ENCODE peak calls at places on chromosomes 7 and 10, in five cellular contexts. Q is H1; I is activated T-helper 1 cell treated with anti-CD3 and anti-CD28 coated beads, Interleukin-12 subunit alpha, Interleukin-12 subunit beta, Interleukin-2, Interleukin-4 antibody, amounts not matched to agents 30 ng/mL and 10 ng/mL and 1 ng/mL, durations not matched to agents 14 hours and 24 hours and 36 hours; G is posterior vena cava; X is cardiac septum. N is an unnamed sample.

GRCh38 chr7:116653204-116653603 is 18.8 kb upstream of the MET start:
- DNase-seq in Q (no peak), I (no peak), G (no peak), X (no peak), N (no peak)

GRCh38 chr7:1535695-1536094 is 5.2 kb downstream of the MAFK start:
- DNase-seq in G (peak), I (no peak), Q (no peak), X (no peak), N (peak)

GRCh38 chr7:47253650-47254080 is 328.2 kb downstream of the TNS3 start:
- DNase-seq in Q (no peak), I (no peak), G (no peak), X (no peak), N (no peak)

GRCh38 chr10:76117949-76118348 is 686.5 kb downstream of the LRMDA start:
- DNase-seq in X (no peak), I (no peak), G (no peak), Q (no peak), N (no peak)

GRCh38 chr7:105643384-105643783 is 62.1 kb upstream of the EFCAB10 start:
- DNase-seq in I (no peak), X (no peak), G (peak), Q (no peak), N (no peak)

GRCh38 chr10:73032536-73032935 is 64.1 kb downstream of the P4HA1 start:
- DNase-seq in G (no peak), Q (no peak), X (no peak), I (no peak), N (no peak)

GRCh38 chr10:9825491-9826018 is 1192.1 kb upstream of the CELF2 start:
- DNase-seq in G (no peak), I (no peak), X (no peak), Q (no peak), N (no peak)

GRCh38 chr7:79528421-79528820 is 75.0 kb upstream of the MAGI2 start:
- DNase-seq in G (no peak), I (no peak), X (no peak), Q (no peak), N (no peak)

GRCh38 chr7:23604296-23604640 is 7.1 kb downstream of the CCDC126 start:
- DNase-seq in Q (no peak), X (no peak), G (no peak), I (no peak), N (no peak)

GRCh38 chr7:6614941-6615737 is at the start of gene ZNF853:
- DNase-seq in I (no peak), X (no peak), Q (no peak), G (no peak), N (no peak)

GRCh38 chr10:107487284-107487683 is 322.8 kb upstream of the SORCS1 start:
- DNase-seq in I (no peak), X (no peak), Q (no peak), G (no peak), N (no peak)

GRCh38 chr10:42929993-42930392 is 146.9 kb upstream of the RET start:
- DNase-seq in X (no peak), G (no peak), I (no peak), Q (no peak), N (no peak)

GRCh38 chr7:135763261-135763660 is 14.6 kb upstream of the FAM180A start:
- DNase-seq in G (no peak), I (no peak), Q (no peak), X (no peak), N (no peak)

GRCh38 chr10:114102253-114102652 is 58.6 kb downstream of the ADRB1 start:
- DNase-seq in I (no peak), G (no peak), X (no peak), Q (no peak), N (no peak)

GRCh38 chr10:122461729-122462532 is 578 bp downstream of the HTRA1 start:
- DNase-seq in I (no peak), Q (no peak), G (no peak), X (no peak), N (no peak)

GRCh38 chr10:3754727-3755439 is 30.1 kb downstream of the KLF6 start:
- DNase-seq in I (no peak), X (no peak), Q (no peak), G (no peak), N (no peak)

GRCh38 chr7:36475371-36475770 is 85.7 kb downstream of the ANLN start:
- DNase-seq in G (no peak), X (no peak), I (no peak), Q (no peak), N (no peak)

GRCh38 chr10:121521794-121522556 is 76.3 kb downstream of the FGFR2 start:
- DNase-seq in X (no peak), I (no peak), Q (no peak), G (no peak), N (no peak)

GRCh38 chr10:137031-137430 is 1.8 kb downstream of the ZMYND11 start:
- DNase-seq in Q (no peak), I (peak), G (no peak), X (no peak), N (no peak)

GRCh38 chr10:101558206-101558605 is 29.9 kb downstream of the POLL start:
- DNase-seq in Q (no peak), I (no peak), X (no peak), G (no peak), N (no peak)

GRCh38 chr7:55549457-55549856 is 22.8 kb downstream of the VOPP1 start:
- DNase-seq in Q (no peak), G (no peak), X (no peak), I (no peak), N (no peak)

GRCh38 chr10:129467346-129468119 is 492 bp downstream of the MGMT start:
- DNase-seq in I (no peak), G (peak), X (no peak), Q (no peak), N (no peak)

GRCh38 chr7:5041047-5041446 is 4.6 kb upstream of the RBAK start:
- DNase-seq in Q (no peak), G (no peak), X (no peak), I (peak), N (no peak)

GRCh38 chr10:111203615-111204014 is 126.8 kb downstream of the ADRA2A start:
- DNase-seq in I (no peak), G (no peak), Q (no peak), X (no peak), N (no peak)